ENCODE peak calls at places on chromosome 18, in seven cellular contexts. One of them, this sample, is unnamed.
A peak's percentile ranks its signal among the peaks of the same experiment; 100 is the strongest.

GRCh38 chr18:67302043-67302442 is 214.5 kb downstream of the DSEL start:
- DNase-seq in substantia nigra: no peak
- DNase-seq in stimulated activated CD4-positive, alpha-beta T cell treated with anti-CD3 and anti-CD28 coated beads, Interleukin-1b, Interleukin-23, amount 100 ng/mL, for 1 hour: no peak
- DNase-seq in NB4: no peak
- DNase-seq in effector CD4-positive, alpha-beta T cell: no peak
- DNase-seq in stromal cell of bone marrow: no peak
- DNase-seq in astrocyte of the spinal cord: peak; percentile 56
- DNase-seq in this sample: peak; percentile 81

GRCh38 chr18:77086656-77087390 is 45.8 kb downstream of the MBP start:
- DNase-seq in astrocyte of the spinal cord: no peak
- DNase-seq in substantia nigra: no peak
- DNase-seq in NB4: peak; percentile 51
- DNase-seq in stimulated activated CD4-positive, alpha-beta T cell treated with anti-CD3 and anti-CD28 coated beads, Interleukin-1b, Interleukin-23, amount 100 ng/mL, for 1 hour: no peak
- DNase-seq in stromal cell of bone marrow: no peak
- DNase-seq in effector CD4-positive, alpha-beta T cell: no peak
- DNase-seq in this sample: no peak

GRCh38 chr18:24094561-24094960 is 44.3 kb upstream of the CABYR start:
- DNase-seq in substantia nigra: no peak
- DNase-seq in stromal cell of bone marrow: no peak
- DNase-seq in stimulated activated CD4-positive, alpha-beta T cell treated with anti-CD3 and anti-CD28 coated beads, Interleukin-1b, Interleukin-23, amount 100 ng/mL, for 1 hour: no peak
- DNase-seq in astrocyte of the spinal cord: no peak
- DNase-seq in effector CD4-positive, alpha-beta T cell: no peak
- DNase-seq in NB4: no peak
- DNase-seq in this sample: no peak

GRCh38 chr18:68713131-68713530 is 1.8 kb downstream of the TMX3 start:
- DNase-seq in NB4: no peak
- DNase-seq in effector CD4-positive, alpha-beta T cell: no peak
- DNase-seq in substantia nigra: no peak
- DNase-seq in stromal cell of bone marrow: no peak
- DNase-seq in astrocyte of the spinal cord: no peak
- DNase-seq in stimulated activated CD4-positive, alpha-beta T cell treated with anti-CD3 and anti-CD28 coated beads, Interleukin-1b, Interleukin-23, amount 100 ng/mL, for 1 hour: no peak
- DNase-seq in this sample: no peak

GRCh38 chr18:28050561-28050960 is 126.4 kb downstream of the CDH2 start:
- DNase-seq in NB4: no peak
- DNase-seq in stimulated activated CD4-positive, alpha-beta T cell treated with anti-CD3 and anti-CD28 coated beads, Interleukin-1b, Interleukin-23, amount 100 ng/mL, for 1 hour: no peak
- DNase-seq in astrocyte of the spinal cord: no peak
- DNase-seq in effector CD4-positive, alpha-beta T cell: no peak
- DNase-seq in substantia nigra: no peak
- DNase-seq in stromal cell of bone marrow: no peak
- DNase-seq in this sample: no peak

GRCh38 chr18:68428666-68429065 is 286.2 kb downstream of the TMX3 start:
- DNase-seq in stimulated activated CD4-positive, alpha-beta T cell treated with anti-CD3 and anti-CD28 coated beads, Interleukin-1b, Interleukin-23, amount 100 ng/mL, for 1 hour: no peak
- DNase-seq in astrocyte of the spinal cord: peak; percentile 41
- DNase-seq in stromal cell of bone marrow: no peak
- DNase-seq in substantia nigra: no peak
- DNase-seq in effector CD4-positive, alpha-beta T cell: no peak
- DNase-seq in NB4: no peak
- DNase-seq in this sample: no peak

GRCh38 chr18:50606609-50607008 is 46.7 kb downstream of the MAPK4 start:
- DNase-seq in stromal cell of bone marrow: no peak
- DNase-seq in effector CD4-positive, alpha-beta T cell: no peak
- DNase-seq in NB4: no peak
- DNase-seq in astrocyte of the spinal cord: no peak
- DNase-seq in substantia nigra: no peak
- DNase-seq in stimulated activated CD4-positive, alpha-beta T cell treated with anti-CD3 and anti-CD28 coated beads, Interleukin-1b, Interleukin-23, amount 100 ng/mL, for 1 hour: no peak
- DNase-seq in this sample: no peak

GRCh38 chr18:75205760-75206109 is 3.2 kb downstream of the PTGR3 start:
- DNase-seq in stimulated activated CD4-positive, alpha-beta T cell treated with anti-CD3 and anti-CD28 coated beads, Interleukin-1b, Interleukin-23, amount 100 ng/mL, for 1 hour: no peak
- DNase-seq in effector CD4-positive, alpha-beta T cell: no peak
- DNase-seq in astrocyte of the spinal cord: peak; percentile 66
- DNase-seq in NB4: no peak
- DNase-seq in substantia nigra: no peak
- DNase-seq in stromal cell of bone marrow: no peak
- DNase-seq in this sample: peak; percentile 70

GRCh38 chr18:30556112-30556511 is 486.4 kb downstream of the DSC3 start:
- DNase-seq in NB4: no peak
- DNase-seq in stromal cell of bone marrow: no peak
- DNase-seq in stimulated activated CD4-positive, alpha-beta T cell treated with anti-CD3 and anti-CD28 coated beads, Interleukin-1b, Interleukin-23, amount 100 ng/mL, for 1 hour: no peak
- DNase-seq in substantia nigra: no peak
- DNase-seq in astrocyte of the spinal cord: no peak
- DNase-seq in effector CD4-positive, alpha-beta T cell: no peak
- DNase-seq in this sample: no peak

GRCh38 chr18:58201728-58202405 is 157.8 kb downstream of the NEDD4L start:
- DNase-seq in stimulated activated CD4-positive, alpha-beta T cell treated with anti-CD3 and anti-CD28 coated beads, Interleukin-1b, Interleukin-23, amount 100 ng/mL, for 1 hour: no peak
- DNase-seq in effector CD4-positive, alpha-beta T cell: no peak
- DNase-seq in stromal cell of bone marrow: no peak
- DNase-seq in astrocyte of the spinal cord: no peak
- DNase-seq in substantia nigra: no peak
- DNase-seq in NB4: no peak
- DNase-seq in this sample: no peak

GRCh38 chr18:79043288-79043687 is 25.9 kb upstream of the ATP9B start:
- DNase-seq in NB4: no peak
- DNase-seq in stimulated activated CD4-positive, alpha-beta T cell treated with anti-CD3 and anti-CD28 coated beads, Interleukin-1b, Interleukin-23, amount 100 ng/mL, for 1 hour: no peak
- DNase-seq in effector CD4-positive, alpha-beta T cell: no peak
- DNase-seq in substantia nigra: no peak
- DNase-seq in astrocyte of the spinal cord: no peak
- DNase-seq in stromal cell of bone marrow: no peak
- DNase-seq in this sample: no peak

GRCh38 chr18:24500766-24501165 is 40.3 kb downstream of the HRH4 start:
- DNase-seq in NB4: no peak
- DNase-seq in stromal cell of bone marrow: no peak
- DNase-seq in stimulated activated CD4-positive, alpha-beta T cell treated with anti-CD3 and anti-CD28 coated beads, Interleukin-1b, Interleukin-23, amount 100 ng/mL, for 1 hour: no peak
- DNase-seq in astrocyte of the spinal cord: no peak
- DNase-seq in effector CD4-positive, alpha-beta T cell: no peak
- DNase-seq in substantia nigra: no peak
- DNase-seq in this sample: no peak

GRCh38 chr18:9860682-9861081 is 25.1 kb upstream of the TXNDC2 start:
- DNase-seq in NB4: no peak
- DNase-seq in substantia nigra: no peak
- DNase-seq in stromal cell of bone marrow: no peak
- DNase-seq in astrocyte of the spinal cord: no peak
- DNase-seq in stimulated activated CD4-positive, alpha-beta T cell treated with anti-CD3 and anti-CD28 coated beads, Interleukin-1b, Interleukin-23, amount 100 ng/mL, for 1 hour: no peak
- DNase-seq in effector CD4-positive, alpha-beta T cell: no peak
- DNase-seq in this sample: no peak

GRCh38 chr18:44887227-44887631 is 206.5 kb downstream of the SETBP1 start:
- DNase-seq in stromal cell of bone marrow: peak; percentile 60
- DNase-seq in effector CD4-positive, alpha-beta T cell: no peak
- DNase-seq in substantia nigra: no peak
- DNase-seq in stimulated activated CD4-positive, alpha-beta T cell treated with anti-CD3 and anti-CD28 coated beads, Interleukin-1b, Interleukin-23, amount 100 ng/mL, for 1 hour: no peak
- DNase-seq in NB4: peak; percentile 6
- DNase-seq in astrocyte of the spinal cord: peak; percentile 32
- DNase-seq in this sample: peak; percentile 24

GRCh38 chr18:25229080-25229479 is 122.9 kb downstream of the ZNF521 start:
- DNase-seq in stromal cell of bone marrow: no peak
- DNase-seq in astrocyte of the spinal cord: peak; percentile 67
- DNase-seq in effector CD4-positive, alpha-beta T cell: no peak
- DNase-seq in NB4: no peak
- DNase-seq in substantia nigra: no peak
- DNase-seq in stimulated activated CD4-positive, alpha-beta T cell treated with anti-CD3 and anti-CD28 coated beads, Interleukin-1b, Interleukin-23, amount 100 ng/mL, for 1 hour: no peak
- DNase-seq in this sample: peak; percentile 96

GRCh38 chr18:76487782-76488181 is 7.3 kb downstream of the ZNF516 start:
- DNase-seq in effector CD4-positive, alpha-beta T cell: no peak
- DNase-seq in stimulated activated CD4-positive, alpha-beta T cell treated with anti-CD3 and anti-CD28 coated beads, Interleukin-1b, Interleukin-23, amount 100 ng/mL, for 1 hour: no peak
- DNase-seq in stromal cell of bone marrow: no peak
- DNase-seq in astrocyte of the spinal cord: no peak
- DNase-seq in NB4: peak; percentile 42
- DNase-seq in substantia nigra: no peak
- DNase-seq in this sample: no peak

GRCh38 chr18:12053312-12053711 is 40.3 kb upstream of the ANKRD62 start:
- DNase-seq in substantia nigra: no peak
- DNase-seq in NB4: peak; percentile 64
- DNase-seq in effector CD4-positive, alpha-beta T cell: no peak
- DNase-seq in stimulated activated CD4-positive, alpha-beta T cell treated with anti-CD3 and anti-CD28 coated beads, Interleukin-1b, Interleukin-23, amount 100 ng/mL, for 1 hour: no peak
- DNase-seq in astrocyte of the spinal cord: no peak
- DNase-seq in stromal cell of bone marrow: no peak
- DNase-seq in this sample: peak; percentile 37

GRCh38 chr18:51153659-51154371 is 43.7 kb downstream of the MEX3C start:
- DNase-seq in stromal cell of bone marrow: no peak
- DNase-seq in effector CD4-positive, alpha-beta T cell: peak; percentile 17
- DNase-seq in stimulated activated CD4-positive, alpha-beta T cell treated with anti-CD3 and anti-CD28 coated beads, Interleukin-1b, Interleukin-23, amount 100 ng/mL, for 1 hour: peak; percentile 8
- DNase-seq in substantia nigra: no peak
- DNase-seq in NB4: peak; percentile 70
- DNase-seq in astrocyte of the spinal cord: no peak
- DNase-seq in this sample: no peak

GRCh38 chr18:67766930-67767329 is 250.4 kb upstream of the DSEL start:
- DNase-seq in effector CD4-positive, alpha-beta T cell: no peak
- DNase-seq in stimulated activated CD4-positive, alpha-beta T cell treated with anti-CD3 and anti-CD28 coated beads, Interleukin-1b, Interleukin-23, amount 100 ng/mL, for 1 hour: no peak
- DNase-seq in stromal cell of bone marrow: peak; percentile 74
- DNase-seq in NB4: peak; percentile 8
- DNase-seq in astrocyte of the spinal cord: peak; percentile 85
- DNase-seq in substantia nigra: no peak
- DNase-seq in this sample: no peak

GRCh38 chr18:48799724-48800315 is 150.9 kb downstream of the SMAD7 start:
- DNase-seq in substantia nigra: no peak
- DNase-seq in stromal cell of bone marrow: no peak
- DNase-seq in effector CD4-positive, alpha-beta T cell: no peak
- DNase-seq in astrocyte of the spinal cord: no peak
- DNase-seq in NB4: no peak
- DNase-seq in stimulated activated CD4-positive, alpha-beta T cell treated with anti-CD3 and anti-CD28 coated beads, Interleukin-1b, Interleukin-23, amount 100 ng/mL, for 1 hour: no peak
- DNase-seq in this sample: no peak

GRCh38 chr18:44869533-44869932 is 188.8 kb downstream of the SETBP1 start:
- DNase-seq in stromal cell of bone marrow: no peak
- DNase-seq in substantia nigra: no peak
- DNase-seq in astrocyte of the spinal cord: no peak
- DNase-seq in stimulated activated CD4-positive, alpha-beta T cell treated with anti-CD3 and anti-CD28 coated beads, Interleukin-1b, Interleukin-23, amount 100 ng/mL, for 1 hour: no peak
- DNase-seq in NB4: no peak
- DNase-seq in effector CD4-positive, alpha-beta T cell: no peak
- DNase-seq in this sample: peak; percentile 94

GRCh38 chr18:10453261-10453884 is 1.1 kb upstream of the APCDD1 start:
- DNase-seq in substantia nigra: no peak
- DNase-seq in stromal cell of bone marrow: no peak
- DNase-seq in stimulated activated CD4-positive, alpha-beta T cell treated with anti-CD3 and anti-CD28 coated beads, Interleukin-1b, Interleukin-23, amount 100 ng/mL, for 1 hour: no peak
- DNase-seq in NB4: no peak
- DNase-seq in astrocyte of the spinal cord: no peak
- DNase-seq in effector CD4-positive, alpha-beta T cell: no peak
- DNase-seq in this sample: no peak

GRCh38 chr18:63579643-63580042 is 7.5 kb upstream of the SERPINB13 start:
- DNase-seq in substantia nigra: no peak
- DNase-seq in effector CD4-positive, alpha-beta T cell: no peak
- DNase-seq in NB4: no peak
- DNase-seq in stromal cell of bone marrow: no peak
- DNase-seq in stimulated activated CD4-positive, alpha-beta T cell treated with anti-CD3 and anti-CD28 coated beads, Interleukin-1b, Interleukin-23, amount 100 ng/mL, for 1 hour: no peak
- DNase-seq in astrocyte of the spinal cord: no peak
- DNase-seq in this sample: no peak

GRCh38 chr18:77299706-77300105 is 50.1 kb downstream of the GALR1 start:
- DNase-seq in astrocyte of the spinal cord: no peak
- DNase-seq in stromal cell of bone marrow: no peak
- DNase-seq in NB4: no peak
- DNase-seq in stimulated activated CD4-positive, alpha-beta T cell treated with anti-CD3 and anti-CD28 coated beads, Interleukin-1b, Interleukin-23, amount 100 ng/mL, for 1 hour: no peak
- DNase-seq in substantia nigra: no peak
- DNase-seq in effector CD4-positive, alpha-beta T cell: no peak
- DNase-seq in this sample: no peak

GRCh38 chr18:79361766-79362522 is 33.8 kb upstream of the NFATC1 start:
- DNase-seq in NB4: no peak
- DNase-seq in substantia nigra: no peak
- DNase-seq in effector CD4-positive, alpha-beta T cell: no peak
- DNase-seq in stromal cell of bone marrow: no peak
- DNase-seq in astrocyte of the spinal cord: peak; percentile 89
- DNase-seq in stimulated activated CD4-positive, alpha-beta T cell treated with anti-CD3 and anti-CD28 coated beads, Interleukin-1b, Interleukin-23, amount 100 ng/mL, for 1 hour: no peak
- DNase-seq in this sample: no peak

GRCh38 chr18:75253784-75254183 is 43.2 kb downstream of the TSHZ1 start:
- DNase-seq in stimulated activated CD4-positive, alpha-beta T cell treated with anti-CD3 and anti-CD28 coated beads, Interleukin-1b, Interleukin-23, amount 100 ng/mL, for 1 hour: no peak
- DNase-seq in stromal cell of bone marrow: peak; percentile 27
- DNase-seq in NB4: peak; percentile 39
- DNase-seq in effector CD4-positive, alpha-beta T cell: no peak
- DNase-seq in substantia nigra: no peak
- DNase-seq in astrocyte of the spinal cord: peak; percentile 10
- DNase-seq in this sample: no peak

GRCh38 chr18:54883816-54884604 is 55.7 kb downstream of the RAB27B start:
- DNase-seq in substantia nigra: no peak
- DNase-seq in stromal cell of bone marrow: peak; percentile 83
- DNase-seq in effector CD4-positive, alpha-beta T cell: no peak
- DNase-seq in NB4: no peak
- DNase-seq in stimulated activated CD4-positive, alpha-beta T cell treated with anti-CD3 and anti-CD28 coated beads, Interleukin-1b, Interleukin-23, amount 100 ng/mL, for 1 hour: no peak
- DNase-seq in astrocyte of the spinal cord: peak; percentile 26
- DNase-seq in this sample: no peak

GRCh38 chr18:58858591-58859468 is 5.8 kb upstream of the ZNF532 start:
- DNase-seq in stromal cell of bone marrow: peak; percentile 75
- DNase-seq in effector CD4-positive, alpha-beta T cell: no peak
- DNase-seq in astrocyte of the spinal cord: no peak
- DNase-seq in substantia nigra: no peak
- DNase-seq in NB4: no peak
- DNase-seq in stimulated activated CD4-positive, alpha-beta T cell treated with anti-CD3 and anti-CD28 coated beads, Interleukin-1b, Interleukin-23, amount 100 ng/mL, for 1 hour: no peak
- DNase-seq in this sample: peak; percentile 54

GRCh38 chr18:76866631-76867030 is 44.3 kb downstream of the ZNF236 start:
- DNase-seq in substantia nigra: no peak
- DNase-seq in stimulated activated CD4-positive, alpha-beta T cell treated with anti-CD3 and anti-CD28 coated beads, Interleukin-1b, Interleukin-23, amount 100 ng/mL, for 1 hour: no peak
- DNase-seq in astrocyte of the spinal cord: no peak
- DNase-seq in NB4: no peak
- DNase-seq in effector CD4-positive, alpha-beta T cell: no peak
- DNase-seq in stromal cell of bone marrow: no peak
- DNase-seq in this sample: no peak

GRCh38 chr18:14978962-14979535 is 231.1 kb downstream of the ANKRD30B start:
- DNase-seq in stimulated activated CD4-positive, alpha-beta T cell treated with anti-CD3 and anti-CD28 coated beads, Interleukin-1b, Interleukin-23, amount 100 ng/mL, for 1 hour: no peak
- DNase-seq in substantia nigra: no peak
- DNase-seq in stromal cell of bone marrow: peak; percentile 62
- DNase-seq in astrocyte of the spinal cord: peak; percentile 61
- DNase-seq in NB4: peak; percentile 70
- DNase-seq in effector CD4-positive, alpha-beta T cell: no peak
- DNase-seq in this sample: peak; percentile 88

This sample was measured in OCI-M1.